ENCODE peak calls at places on chromosomes 5 and 9, in four cellular contexts. X is ascending aorta; U is cardiac muscle cell; H is CD8-positive, alpha-beta T cell. A is an unnamed sample.

GRCh38 chr5:174355208-174355612 is 309.7 kb downstream of the NSG2 start:
- DNase-seq in X (no peak), U (peak; percentile 94), H (no peak), A (no peak)

GRCh38 chr5:93461751-93462150 is 119.3 kb downstream of the NR2F1-AS1 start:
- DNase-seq in X (no peak), U (no peak), H (no peak), A (no peak)

GRCh38 chr9:120982851-120983250 is 56.3 kb upstream of the TRAF1 start:
- DNase-seq in X (no peak), U (peak; percentile 25), H (no peak), A (no peak)

GRCh38 chr5:10509593-10509992 is 54.3 kb upstream of the ANKRD33B start:
- DNase-seq in X (no peak), U (no peak), H (no peak), A (no peak)

GRCh38 chr5:6161257-6161656 is 217.1 kb downstream of the MED10 start:
- DNase-seq in X (no peak), U (no peak), H (no peak), A (no peak)

GRCh38 chr5:94691947-94692346 is 73.5 kb downstream of the SLF1 start:
- DNase-seq in X (no peak), U (peak; percentile 86), H (peak; percentile 11), A (no peak)

GRCh38 chr5:117266237-117266725 is 691.7 kb upstream of the SEMA6A start:
- DNase-seq in X (no peak), U (peak; percentile 5), H (no peak), A (no peak)

GRCh38 chr5:179731791-179732411 is 721 bp upstream of the MAML1 start:
- DNase-seq in X (no peak), U (peak; percentile 90), H (no peak), A (no peak)

GRCh38 chr5:90529939-90530677 is 724 bp upstream of the LYSMD3 start:
- DNase-seq in X (peak; percentile 10), U (peak; percentile 85), H (no peak), A (peak; percentile 59)

GRCh38 chr9:116549061-116549664 is 137.9 kb upstream of the TRIM32 start:
- DNase-seq in X (peak; percentile 73), U (peak; percentile 97), H (no peak), A (peak; percentile 91)

GRCh38 chr5:68251386-68251785 is 35.8 kb downstream of the PIK3R1 start:
- DNase-seq in X (no peak), U (peak; percentile 49), H (peak; percentile 65), A (no peak)

GRCh38 chr9:122218885-122219855 is 9.6 kb downstream of the LHX6 start:
- DNase-seq in X (no peak), U (peak; percentile 31), H (no peak), A (no peak)

GRCh38 chr9:18623201-18623600 is 149.2 kb downstream of the ADAMTSL1 start:
- DNase-seq in X (no peak), U (no peak), H (no peak), A (no peak)

DNA sequence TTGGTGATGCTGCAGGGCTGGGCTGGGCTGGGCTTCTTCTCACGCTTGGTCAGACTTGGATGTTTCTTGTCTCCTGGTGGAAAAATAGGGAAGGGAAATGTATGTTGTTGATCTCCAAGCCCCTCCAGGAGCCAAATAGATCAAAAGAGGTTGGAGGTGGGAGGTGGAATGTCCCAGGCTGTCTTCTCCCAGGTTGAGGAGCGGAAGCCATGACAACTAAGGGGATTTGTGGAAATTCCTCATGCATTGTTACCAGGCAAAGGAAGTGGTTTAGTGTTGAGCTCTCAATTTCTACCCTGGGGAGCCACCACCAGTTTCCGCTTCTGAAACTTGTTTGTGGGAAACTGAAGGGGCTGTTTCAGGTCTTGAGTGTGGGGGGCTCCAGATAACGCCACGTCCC is 79.0 kb downstream of the SPRY4 start:
- DNase-seq in X (no peak), U (peak; percentile 32), H (no peak), A (no peak)
- H3K27ac ChIP-seq in X (peak overlapping the region; percentile 88), U (no peak overlapping the region), H (no peak overlapping the region), A (no peak overlapping the region)

GRCh38 chr9:124260769-124261603 is 3.2 kb downstream of the NEK6 start:
- DNase-seq in X (no peak), U (peak; percentile 80), H (no peak), A (no peak)
- H3K4me3 ChIP-seq in X (peak overlapping the region; percentile 19), U (no peak overlapping the region), H (no peak overlapping the region), A (no peak overlapping the region)

DNA sequence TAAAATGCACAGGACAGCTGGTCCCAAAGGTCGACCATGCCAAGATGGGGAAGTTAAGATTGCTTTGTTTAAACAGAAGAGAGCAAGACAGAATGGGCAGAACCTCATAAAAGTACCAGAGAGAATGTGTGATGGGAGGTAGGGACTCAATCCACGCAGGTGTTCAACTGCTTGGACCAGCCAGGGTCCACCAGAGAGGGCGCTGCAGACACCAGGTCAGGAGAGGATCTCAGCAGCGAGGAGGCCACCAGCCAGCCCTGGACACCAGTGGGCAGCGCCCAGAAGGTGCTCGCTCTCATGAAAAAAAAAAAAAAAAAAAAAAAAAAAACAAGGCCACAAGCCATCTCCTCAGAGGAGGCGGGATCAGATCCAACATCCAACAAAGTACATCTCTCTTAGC is 81.8 kb downstream of the SHC3 start:
- DNase-seq in X (no peak), U (no peak), H (no peak), A (no peak)
- TF ChIP-seq CTCF in X (no peak), U (peak; percentile 15), H (no peak), A (no peak)

GRCh38 chr5:33072700-33073099 is 361.6 kb downstream of the NPR3 start:
- DNase-seq in X (no peak), U (no peak), H (no peak), A (no peak)

GRCh38 chr5:33073856-33074255 is 362.7 kb downstream of the NPR3 start:
- DNase-seq in X (no peak), U (no peak), H (no peak), A (no peak)

GRCh38 chr5:33075731-33076130 is 364.6 kb downstream of the NPR3 start:
- DNase-seq in X (no peak), U (no peak), H (no peak), A (no peak)

GRCh38 chr5:33074548-33074947 is 363.4 kb downstream of the NPR3 start:
- DNase-seq in X (no peak), U (peak; percentile 7), H (no peak), A (no peak)

DNA sequence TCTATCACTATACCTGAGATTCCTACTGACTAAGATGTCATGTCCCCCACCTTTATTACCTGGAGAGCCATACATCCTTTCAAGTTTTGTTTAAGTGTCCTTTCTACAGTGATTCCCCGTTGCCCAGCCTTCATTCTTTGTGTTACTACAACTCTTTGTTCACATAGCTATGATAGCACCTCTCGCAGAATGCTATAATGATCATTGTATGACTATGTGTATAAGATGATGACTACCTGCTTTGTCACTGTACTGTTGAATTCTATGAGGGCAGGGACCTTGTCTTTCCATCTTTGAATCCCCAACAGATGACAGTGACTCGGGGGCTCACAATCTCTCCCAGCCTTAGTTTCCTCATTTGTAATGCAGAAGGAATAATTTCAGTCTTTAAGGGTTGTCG is 361.2 kb downstream of the NPR3 start:
- DNase-seq in X (no peak), U (no peak), H (no peak), A (no peak)
- H3K27ac ChIP-seq in X (no peak overlapping the region), U (no peak overlapping the region), H (no peak overlapping the region), A (no peak overlapping the region)

GRCh38 chr9:101408374-101409078 is 9.9 kb downstream of the ZNF189 start:
- DNase-seq in X (no peak), U (no peak), H (no peak), A (no peak)
- H3K4me3 ChIP-seq in X (no peak overlapping the region), U (no peak overlapping the region), H (peak overlapping the region; percentile 4), A (no peak overlapping the region)